ENCODE peak calls at places on chromosomes 11 and 22, in seven cellular contexts. I is prostate gland, X is tibial nerve, Z is endothelial cell of umbilical vein, P is adrenal gland, R is breast epithelium, Y is ovary. B is an unnamed sample.

GRCh38 chr22:48426466-48427380 is 1401.0 kb downstream of the BRD1 start:
- DNase-seq in I (no peak), X (no peak), Z (no peak), P (no peak), R (peak), Y (no peak), B (no peak)

GRCh38 chr22:36010090-36010489 is 18.5 kb downstream of the RBFOX2 start:
- DNase-seq in I (no peak), X (no peak), Z (no peak), P (no peak), R (no peak), Y (no peak), B (no peak)

GRCh38 chr11:35781342-35782171 is 119.0 kb downstream of the TRIM44 start:
- DNase-seq in I (no peak), X (no peak), Z (no peak), P (no peak), R (no peak), Y (no peak), B (no peak)

GRCh38 chr22:18954333-18954732 is 18.2 kb upstream of the PRODH start:
- DNase-seq in I (peak), X (peak), Z (peak), P (peak), R (peak), Y (peak), B (no peak)

GRCh38 chr11:62427630-62428233 is 8.9 kb downstream of the SCGB1A1 start:
- DNase-seq in I (no peak), X (no peak), Z (no peak), P (no peak), R (no peak), Y (no peak), B (no peak)

GRCh38 chr11:6443269-6444003 is 2.6 kb upstream of the HPX start:
- DNase-seq in I (peak), X (peak), Z (peak), P (peak), R (no peak), Y (peak), B (no peak)

GRCh38 chr11:23257556-23257955 is 397.3 kb upstream of the CCDC179 start:
- DNase-seq in I (no peak), X (no peak), Z (no peak), P (no peak), R (no peak), Y (no peak), B (no peak)

GRCh38 chr11:87258171-87258833 is 220.6 kb downstream of the TMEM135 start:
- DNase-seq in I (no peak), X (no peak), Z (no peak), P (no peak), R (no peak), Y (no peak), B (no peak)

GRCh38 chr11:18692941-18693760 is 5.4 kb upstream of the TMEM86A start:
- DNase-seq in I (peak), X (no peak), Z (no peak), P (no peak), R (peak), Y (no peak), B (no peak)
- TF ChIP-seq POLR2A in I (no peak), X (no peak), Z (no peak), P (no peak), R (no peak), Y (no peak), B (no peak)

DNA sequence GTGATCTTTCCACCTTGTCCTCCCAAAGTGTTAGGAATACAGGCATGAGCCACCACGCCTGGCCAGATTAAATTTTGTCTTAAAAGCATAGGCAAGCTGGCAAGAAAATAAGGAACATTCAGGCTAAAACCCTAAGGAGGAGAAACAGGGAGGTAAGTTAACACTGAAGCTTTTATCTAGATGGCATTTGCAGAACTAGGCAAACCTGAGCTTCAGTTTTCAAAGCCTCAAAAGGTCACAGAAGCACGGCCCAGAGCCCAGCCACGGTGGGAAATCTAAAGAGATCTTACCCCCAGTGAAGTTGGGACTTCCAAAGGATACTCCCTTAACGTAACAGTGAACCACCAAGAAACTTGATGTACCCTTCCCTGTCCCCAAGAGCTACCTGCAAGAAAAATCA is 28.4 kb downstream of the PC start:
- DNase-seq in I (no peak), X (no peak), Z (no peak), P (no peak), R (no peak), Y (no peak), B (no peak)
- H3K4me3 ChIP-seq in I (no peak), X (no peak), Z (no peak), P (no peak), R (no peak), Y (no peak), B (no peak)

DNA sequence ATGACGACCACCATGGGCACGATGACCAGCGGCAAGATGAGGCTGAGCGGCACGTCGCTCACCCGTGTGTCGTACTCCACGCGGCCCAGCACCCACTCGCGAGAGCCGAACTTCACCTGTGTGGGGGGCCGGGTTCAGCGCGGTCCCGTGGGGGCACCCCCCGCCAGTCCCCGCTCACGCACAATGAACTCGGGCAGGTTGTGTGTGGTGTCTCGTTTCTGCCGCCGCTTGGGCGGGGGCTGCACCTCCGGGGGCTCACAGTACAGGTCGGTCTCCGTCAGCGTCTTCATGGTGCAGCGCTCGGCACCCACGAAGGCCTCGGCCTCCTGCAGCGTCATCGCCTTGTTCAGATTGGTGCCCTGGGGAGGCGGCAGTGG is 11.2 kb upstream of the MAPK11 start:
- DNase-seq in I (no peak), X (no peak), Z (no peak), P (no peak), R (no peak), Y (no peak), B (no peak)
- H3K27ac ChIP-seq in I (peak), X (no peak), Z (no peak), P (peak), R (peak), Y (no peak), B (peak)

GRCh38 chr22:31747441-31747840 is 2.5 kb downstream of the PRR14L start:
- DNase-seq in I (no peak), X (no peak), Z (no peak), P (no peak), R (no peak), Y (no peak), B (no peak)
- TF ChIP-seq POLR2A in I (no peak), X (no peak), Z (no peak), P (no peak), R (no peak), Y (no peak), B (no peak)

DNA sequence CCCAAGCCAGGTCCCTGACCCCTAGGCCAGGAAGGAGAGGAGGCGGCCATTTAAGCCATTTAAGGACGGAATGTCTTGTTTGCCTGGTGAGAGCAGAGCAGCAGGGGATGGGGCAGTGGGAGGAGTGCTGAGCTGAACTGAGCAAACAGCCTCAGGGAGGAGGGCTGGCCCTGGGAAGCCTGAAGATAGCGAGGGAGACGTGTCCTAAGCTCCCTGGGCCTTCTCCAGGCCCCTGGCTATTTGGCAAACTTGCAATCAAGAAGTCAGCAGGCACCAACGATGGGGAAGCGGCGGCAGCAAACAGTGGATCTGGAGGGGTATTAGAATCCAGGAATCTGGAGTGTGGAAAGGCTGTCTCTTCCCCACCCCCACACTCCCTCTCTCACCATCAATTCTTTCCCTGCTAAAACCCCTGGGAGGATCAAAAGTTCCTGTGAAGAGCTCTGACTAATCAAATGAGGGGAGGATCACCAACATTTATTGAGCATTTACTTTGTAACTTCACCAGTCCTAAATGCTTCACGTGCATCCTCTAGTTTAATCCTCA is 8.8 kb downstream of the BCL9L start:
- DNase-seq in I (peak), X (no peak), Z (no peak), P (peak), R (no peak), Y (peak), B (no peak)
- H3K4me3 ChIP-seq in I (no peak), X (no peak), Z (no peak), P (no peak), R (peak), Y (no peak), B (no peak)

DNA sequence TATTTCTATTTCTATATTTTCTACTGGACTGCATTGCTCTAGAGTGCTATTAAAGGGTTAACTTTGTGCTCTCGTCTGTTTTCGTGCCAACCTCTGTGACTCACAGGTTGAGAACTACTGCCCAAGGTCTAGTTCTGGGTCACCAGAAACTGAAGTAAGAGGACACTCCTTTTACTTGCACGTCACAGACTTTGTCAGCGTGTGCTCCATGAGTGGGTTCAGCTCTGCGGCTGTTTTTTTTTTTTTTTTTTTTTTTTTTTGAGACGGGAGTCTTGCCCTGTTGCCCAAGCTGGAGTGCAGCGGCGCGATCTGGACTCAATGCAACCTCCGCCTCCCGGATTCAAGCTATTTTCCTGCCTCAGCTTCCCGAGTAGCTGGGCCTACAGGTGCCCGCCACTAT is 49.8 kb downstream of the CLMP start:
- DNase-seq in I (no peak), X (peak), Z (peak), P (peak), R (no peak), Y (peak), B (no peak)
- H3K27ac ChIP-seq in I (no peak), X (no peak), Z (no peak), P (peak), R (no peak), Y (no peak), B (peak)

B was measured in esophagus squamous epithelium.